ENCODE peak calls at places on chromosomes 12 and 14, in seven cellular contexts. D is cortex of kidney, C is EL, E is NCI-H1694, Z is HT-29, B is ureter, Q is T follicular helper cell. M is an unnamed sample.

GRCh38 chr12:76014007-76014406 is 17.6 kb downstream of the PHLDA1 start:
- DNase-seq in D (no peak), C (no peak), E (no peak), Z (no peak), B (no peak), Q (no peak), M (no peak)

GRCh38 chr12:52231305-52232232 is 1.5 kb upstream of the KRT7 start:
- DNase-seq in D (no peak), C (no peak), E (no peak), Z (peak), B (peak), Q (no peak), M (peak)

GRCh38 chr12:31768046-31768445 is 39.2 kb upstream of the AMN1 start:
- DNase-seq in D (no peak), C (no peak), E (no peak), Z (no peak), B (no peak), Q (no peak), M (no peak)

GRCh38 chr12:55899035-55899434 is 28.7 kb downstream of the PYM1 start:
- DNase-seq in D (no peak), C (peak), E (no peak), Z (no peak), B (no peak), Q (no peak), M (no peak)

GRCh38 chr14:59246566-59246965 is 58.1 kb downstream of the DAAM1 start:
- DNase-seq in D (no peak), C (peak), E (no peak), Z (no peak), B (no peak), Q (no peak), M (no peak)

GRCh38 chr12:112285600-112286401 is 96.4 kb downstream of the HECTD4 start:
- DNase-seq in D (no peak), C (no peak), E (no peak), Z (no peak), B (no peak), Q (no peak), M (no peak)

GRCh38 chr12:7061138-7061537 is 620 bp downstream of the C1S start:
- DNase-seq in D (no peak), C (no peak), E (no peak), Z (no peak), B (no peak), Q (no peak), M (no peak)

GRCh38 chr12:84924956-84925355 is 12.4 kb upstream of the SLC6A15 start:
- DNase-seq in D (no peak), C (no peak), E (no peak), Z (no peak), B (no peak), Q (no peak), M (peak)

GRCh38 chr14:43116341-43116740 is 1390.7 kb downstream of the FSCB start:
- DNase-seq in D (no peak), C (no peak), E (no peak), Z (peak), B (no peak), Q (no peak), M (no peak)

GRCh38 chr14:24332094-24332983 is 2.5 kb downstream of the ADCY4 start:
- DNase-seq in D (no peak), C (peak), E (peak), Z (peak), B (peak), Q (peak), M (peak)

GRCh38 chr14:87888136-87888999 is 104.6 kb downstream of the GALC start:
- DNase-seq in D (no peak), C (peak), E (no peak), Z (peak), B (no peak), Q (no peak), M (peak)

GRCh38 chr14:104863131-104863862 is 1.8 kb upstream of the CEP170B start:
- DNase-seq in D (no peak), C (no peak), E (no peak), Z (no peak), B (no peak), Q (no peak), M (no peak)

M was measured in SK-MEL-5.